ENCODE peak calls at places on chromosomes 7 and 10, in seven cellular contexts. One of them, this sample, is unnamed.

GRCh38 chr10:96125142-96125515 is 5.0 kb upstream of the ZNF518A start:
- DNase-seq in activated naive CD4-positive, alpha-beta T cell treated with anti-CD3 and anti-CD28 coated beads for 36 hours: no peak
- DNase-seq in fibroblast of gingiva: no peak
- DNase-seq in NCI-H1436: no peak
- DNase-seq in activated CD4-positive, alpha-beta T cell treated with anti-CD3 and anti-CD28 coated beads, Interleukin-2, amount 50 U/mL, for 48 hours: no peak
- DNase-seq in NCI-H1694: no peak
- DNase-seq in cardiac muscle cell: no peak
- DNase-seq in this sample: no peak

GRCh38 chr7:99311702-99312101 is 14.0 kb upstream of the ARPC1A start:
- DNase-seq in activated naive CD4-positive, alpha-beta T cell treated with anti-CD3 and anti-CD28 coated beads for 36 hours: no peak
- DNase-seq in fibroblast of gingiva: no peak
- DNase-seq in NCI-H1436: no peak
- DNase-seq in activated CD4-positive, alpha-beta T cell treated with anti-CD3 and anti-CD28 coated beads, Interleukin-2, amount 50 U/mL, for 48 hours: no peak
- DNase-seq in NCI-H1694: no peak
- DNase-seq in cardiac muscle cell: no peak
- DNase-seq in this sample: no peak

GRCh38 chr7:2814186-2814530 is 29.9 kb downstream of the GNA12 start:
- DNase-seq in activated naive CD4-positive, alpha-beta T cell treated with anti-CD3 and anti-CD28 coated beads for 36 hours: no peak
- DNase-seq in fibroblast of gingiva: no peak
- DNase-seq in NCI-H1436: no peak
- DNase-seq in activated CD4-positive, alpha-beta T cell treated with anti-CD3 and anti-CD28 coated beads, Interleukin-2, amount 50 U/mL, for 48 hours: no peak
- DNase-seq in NCI-H1694: no peak
- DNase-seq in cardiac muscle cell: no peak
- DNase-seq in this sample: no peak

GRCh38 chr7:124462249-124462648 is 303.3 kb downstream of the GPR37 start:
- DNase-seq in activated naive CD4-positive, alpha-beta T cell treated with anti-CD3 and anti-CD28 coated beads for 36 hours: no peak
- DNase-seq in fibroblast of gingiva: peak
- DNase-seq in NCI-H1436: no peak
- DNase-seq in activated CD4-positive, alpha-beta T cell treated with anti-CD3 and anti-CD28 coated beads, Interleukin-2, amount 50 U/mL, for 48 hours: no peak
- DNase-seq in NCI-H1694: no peak
- DNase-seq in cardiac muscle cell: no peak
- DNase-seq in this sample: no peak

GRCh38 chr7:36827914-36828313 is 103.6 kb upstream of the AOAH start:
- DNase-seq in activated naive CD4-positive, alpha-beta T cell treated with anti-CD3 and anti-CD28 coated beads for 36 hours: no peak
- DNase-seq in fibroblast of gingiva: no peak
- DNase-seq in NCI-H1436: no peak
- DNase-seq in activated CD4-positive, alpha-beta T cell treated with anti-CD3 and anti-CD28 coated beads, Interleukin-2, amount 50 U/mL, for 48 hours: no peak
- DNase-seq in NCI-H1694: no peak
- DNase-seq in cardiac muscle cell: no peak
- DNase-seq in this sample: no peak

GRCh38 chr10:49598986-49599385 is 11.1 kb upstream of the SLC18A3 start:
- DNase-seq in activated naive CD4-positive, alpha-beta T cell treated with anti-CD3 and anti-CD28 coated beads for 36 hours: no peak
- DNase-seq in fibroblast of gingiva: no peak
- DNase-seq in NCI-H1436: no peak
- DNase-seq in activated CD4-positive, alpha-beta T cell treated with anti-CD3 and anti-CD28 coated beads, Interleukin-2, amount 50 U/mL, for 48 hours: no peak
- DNase-seq in NCI-H1694: no peak
- DNase-seq in cardiac muscle cell: no peak
- DNase-seq in this sample: no peak

GRCh38 chr7:19853261-19853832 is 79.9 kb upstream of the TMEM196 start:
- DNase-seq in activated naive CD4-positive, alpha-beta T cell treated with anti-CD3 and anti-CD28 coated beads for 36 hours: no peak
- DNase-seq in fibroblast of gingiva: no peak
- DNase-seq in NCI-H1436: no peak
- DNase-seq in activated CD4-positive, alpha-beta T cell treated with anti-CD3 and anti-CD28 coated beads, Interleukin-2, amount 50 U/mL, for 48 hours: no peak
- DNase-seq in NCI-H1694: no peak
- DNase-seq in cardiac muscle cell: no peak
- DNase-seq in this sample: no peak

GRCh38 chr10:128633864-128634541 is 507.8 kb upstream of the MKI67 start:
- DNase-seq in activated naive CD4-positive, alpha-beta T cell treated with anti-CD3 and anti-CD28 coated beads for 36 hours: no peak
- DNase-seq in fibroblast of gingiva: no peak
- DNase-seq in NCI-H1436: no peak
- DNase-seq in activated CD4-positive, alpha-beta T cell treated with anti-CD3 and anti-CD28 coated beads, Interleukin-2, amount 50 U/mL, for 48 hours: no peak
- DNase-seq in NCI-H1694: no peak
- DNase-seq in cardiac muscle cell: peak
- DNase-seq in this sample: no peak

GRCh38 chr10:44384601-44385422 is at the start of gene CXCL12:
- DNase-seq in activated naive CD4-positive, alpha-beta T cell treated with anti-CD3 and anti-CD28 coated beads for 36 hours: no peak
- DNase-seq in fibroblast of gingiva: peak
- DNase-seq in NCI-H1436: no peak
- DNase-seq in activated CD4-positive, alpha-beta T cell treated with anti-CD3 and anti-CD28 coated beads, Interleukin-2, amount 50 U/mL, for 48 hours: no peak
- DNase-seq in NCI-H1694: no peak
- DNase-seq in cardiac muscle cell: peak
- DNase-seq in this sample: peak

GRCh38 chr7:7321681-7322080 is 139.3 kb downstream of the C1GALT1 start:
- DNase-seq in activated naive CD4-positive, alpha-beta T cell treated with anti-CD3 and anti-CD28 coated beads for 36 hours: no peak
- DNase-seq in fibroblast of gingiva: peak
- DNase-seq in NCI-H1436: no peak
- DNase-seq in activated CD4-positive, alpha-beta T cell treated with anti-CD3 and anti-CD28 coated beads, Interleukin-2, amount 50 U/mL, for 48 hours: no peak
- DNase-seq in NCI-H1694: no peak
- DNase-seq in cardiac muscle cell: peak
- DNase-seq in this sample: no peak

This sample was measured in type B pancreatic cell.